ENCODE peak calls at places on chromosomes 12 and 14, in six cellular contexts. One of them, this sample, is unnamed.
A peak's percentile ranks its signal among the peaks of the same experiment; 100 is the strongest.

GRCh38 chr12:14845350-14845750 is 2.0 kb upstream of the ART4 start:
- DNase-seq in stimulated activated CD4-positive, alpha-beta T cell treated with anti-CD3 and anti-CD28 coated beads, Interleukin-2, amount 100 ng/mL, for 4 hours: peak; percentile 22
- DNase-seq in stimulated activated CD8-positive, alpha-beta memory T cell treated with anti-CD3 and anti-CD28 coated beads, Interleukin-15, amount 100 ng/mL, for 4 hours: no peak
- DNase-seq in M059J: peak; percentile 70
- DNase-seq in MM.1S: peak; percentile 53
- DNase-seq in HS-27A: no peak
- DNase-seq in this sample: peak; percentile 88

GRCh38 chr14:85333313-85333712 is 196.6 kb upstream of the FLRT2 start:
- DNase-seq in stimulated activated CD4-positive, alpha-beta T cell treated with anti-CD3 and anti-CD28 coated beads, Interleukin-2, amount 100 ng/mL, for 4 hours: no peak
- DNase-seq in stimulated activated CD8-positive, alpha-beta memory T cell treated with anti-CD3 and anti-CD28 coated beads, Interleukin-15, amount 100 ng/mL, for 4 hours: no peak
- DNase-seq in M059J: no peak
- DNase-seq in MM.1S: no peak
- DNase-seq in HS-27A: no peak
- DNase-seq in this sample: no peak

GRCh38 chr12:39692258-39692853 is 72.8 kb upstream of the ABCD2 start:
- DNase-seq in stimulated activated CD4-positive, alpha-beta T cell treated with anti-CD3 and anti-CD28 coated beads, Interleukin-2, amount 100 ng/mL, for 4 hours: no peak
- DNase-seq in stimulated activated CD8-positive, alpha-beta memory T cell treated with anti-CD3 and anti-CD28 coated beads, Interleukin-15, amount 100 ng/mL, for 4 hours: no peak
- DNase-seq in M059J: no peak
- DNase-seq in MM.1S: peak; percentile 53
- DNase-seq in HS-27A: no peak
- DNase-seq in this sample: peak; percentile 21

GRCh38 chr12:49875115-49875720 is 28.5 kb downstream of the FAIM2 start:
- DNase-seq in stimulated activated CD4-positive, alpha-beta T cell treated with anti-CD3 and anti-CD28 coated beads, Interleukin-2, amount 100 ng/mL, for 4 hours: no peak
- DNase-seq in stimulated activated CD8-positive, alpha-beta memory T cell treated with anti-CD3 and anti-CD28 coated beads, Interleukin-15, amount 100 ng/mL, for 4 hours: no peak
- DNase-seq in M059J: no peak
- DNase-seq in MM.1S: no peak
- DNase-seq in HS-27A: no peak
- DNase-seq in this sample: no peak

GRCh38 chr12:40375076-40375475 is 150.3 kb downstream of the LRRK2 start:
- DNase-seq in stimulated activated CD4-positive, alpha-beta T cell treated with anti-CD3 and anti-CD28 coated beads, Interleukin-2, amount 100 ng/mL, for 4 hours: no peak
- DNase-seq in stimulated activated CD8-positive, alpha-beta memory T cell treated with anti-CD3 and anti-CD28 coated beads, Interleukin-15, amount 100 ng/mL, for 4 hours: no peak
- DNase-seq in M059J: no peak
- DNase-seq in MM.1S: no peak
- DNase-seq in HS-27A: no peak
- DNase-seq in this sample: peak; percentile 40

GRCh38 chr12:54330442-54330841 is 5.5 kb downstream of the COPZ1 start:
- DNase-seq in stimulated activated CD4-positive, alpha-beta T cell treated with anti-CD3 and anti-CD28 coated beads, Interleukin-2, amount 100 ng/mL, for 4 hours: no peak
- DNase-seq in stimulated activated CD8-positive, alpha-beta memory T cell treated with anti-CD3 and anti-CD28 coated beads, Interleukin-15, amount 100 ng/mL, for 4 hours: no peak
- DNase-seq in M059J: no peak
- DNase-seq in MM.1S: no peak
- DNase-seq in HS-27A: no peak
- DNase-seq in this sample: no peak

GRCh38 chr14:95713596-95714371 is at the start of gene TCL1A:
- DNase-seq in stimulated activated CD4-positive, alpha-beta T cell treated with anti-CD3 and anti-CD28 coated beads, Interleukin-2, amount 100 ng/mL, for 4 hours: no peak
- DNase-seq in stimulated activated CD8-positive, alpha-beta memory T cell treated with anti-CD3 and anti-CD28 coated beads, Interleukin-15, amount 100 ng/mL, for 4 hours: no peak
- DNase-seq in M059J: no peak
- DNase-seq in MM.1S: no peak
- DNase-seq in HS-27A: no peak
- DNase-seq in this sample: peak; percentile 89

GRCh38 chr12:41151789-41152188 is 36.3 kb upstream of the PDZRN4 start:
- DNase-seq in stimulated activated CD4-positive, alpha-beta T cell treated with anti-CD3 and anti-CD28 coated beads, Interleukin-2, amount 100 ng/mL, for 4 hours: no peak
- DNase-seq in stimulated activated CD8-positive, alpha-beta memory T cell treated with anti-CD3 and anti-CD28 coated beads, Interleukin-15, amount 100 ng/mL, for 4 hours: no peak
- DNase-seq in M059J: no peak
- DNase-seq in MM.1S: no peak
- DNase-seq in HS-27A: no peak
- DNase-seq in this sample: no peak

GRCh38 chr14:100712490-100712889 is 14.2 kb upstream of the DLK1 start:
- DNase-seq in stimulated activated CD4-positive, alpha-beta T cell treated with anti-CD3 and anti-CD28 coated beads, Interleukin-2, amount 100 ng/mL, for 4 hours: no peak
- DNase-seq in stimulated activated CD8-positive, alpha-beta memory T cell treated with anti-CD3 and anti-CD28 coated beads, Interleukin-15, amount 100 ng/mL, for 4 hours: no peak
- DNase-seq in M059J: no peak
- DNase-seq in MM.1S: no peak
- DNase-seq in HS-27A: no peak
- DNase-seq in this sample: no peak

GRCh38 chr14:103451401-103451800 is 66.2 kb downstream of the MARK3 start:
- DNase-seq in stimulated activated CD4-positive, alpha-beta T cell treated with anti-CD3 and anti-CD28 coated beads, Interleukin-2, amount 100 ng/mL, for 4 hours: no peak
- DNase-seq in stimulated activated CD8-positive, alpha-beta memory T cell treated with anti-CD3 and anti-CD28 coated beads, Interleukin-15, amount 100 ng/mL, for 4 hours: no peak
- DNase-seq in M059J: no peak
- DNase-seq in MM.1S: no peak
- DNase-seq in HS-27A: no peak
- DNase-seq in this sample: no peak

GRCh38 chr12:132600048-132601032 is 10.0 kb downstream of the LRCOL1 start:
- DNase-seq in stimulated activated CD4-positive, alpha-beta T cell treated with anti-CD3 and anti-CD28 coated beads, Interleukin-2, amount 100 ng/mL, for 4 hours: no peak
- DNase-seq in stimulated activated CD8-positive, alpha-beta memory T cell treated with anti-CD3 and anti-CD28 coated beads, Interleukin-15, amount 100 ng/mL, for 4 hours: no peak
- DNase-seq in M059J: peak; percentile 67
- DNase-seq in MM.1S: no peak
- DNase-seq in HS-27A: no peak
- DNase-seq in this sample: peak; percentile 88